ENCODE peak calls at places on chromosomes 13 and 19, in six cellular contexts. J is tibial nerve, Y is prostate gland, F is stomach, D is right lobe of liver, T is sigmoid colon. P is an unnamed sample. For H3K4me1 and H3K27me3, the result is how much of the 10 kb centered on the place peaks cover.

GRCh38 chr19:53824134-53824611 is at the start of gene NLRP12:
- DNase-seq in J (no peak), Y (no peak), F (no peak), D (peak), T (no peak), P (peak)

GRCh38 chr19:13020002-13020414 is 24.7 kb downstream of the NFIX start:
- DNase-seq in J (no peak), Y (no peak), F (no peak), D (no peak), T (no peak), P (no peak)

GRCh38 chr13:93496985-93497673 is 270.5 kb downstream of the GPC6 start:
- DNase-seq in J (no peak), Y (no peak), F (no peak), D (no peak), T (no peak), P (no peak)

GRCh38 chr13:111344471-111345191 is 24.2 kb downstream of the TEX29 start:
- DNase-seq in J (no peak), Y (peak), F (peak), D (no peak), T (no peak), P (no peak)

GRCh38 chr13:32639502-32640105 is 53.4 kb downstream of the PDS5B start:
- DNase-seq in J (peak), Y (peak), F (peak), D (peak), T (peak), P (peak)

GRCh38 chr13:98174995-98175394 is 2.1 kb downstream of the RNF113B start:
- DNase-seq in J (no peak), Y (no peak), F (no peak), D (no peak), T (no peak), P (no peak)

GRCh38 chr19:16076958-16077611 is 790 bp downstream of the TPM4 start:
- DNase-seq in J (peak), Y (no peak), F (peak), D (peak), T (peak), P (peak)

GRCh38 chr19:50384685-50385535 is 763 bp downstream of the POLD1 start:
- DNase-seq in J (no peak), Y (no peak), F (no peak), D (no peak), T (no peak), P (no peak)

GRCh38 chr19:35017507-35017906 is 12.8 kb upstream of the SCN1B start:
- DNase-seq in J (no peak), Y (no peak), F (no peak), D (no peak), T (peak), P (no peak)

GRCh38 chr19:6847828-6848200 is 39.6 kb upstream of the ADGRE1 start:
- DNase-seq in J (no peak), Y (no peak), F (no peak), D (no peak), T (no peak), P (no peak)

GRCh38 chr13:59086147-59086546 is 1077.6 kb downstream of the DIAPH3 start:
- DNase-seq in J (no peak), Y (no peak), F (no peak), D (no peak), T (no peak), P (no peak)

GRCh38 chr19:1673645-1674292 is 21.4 kb upstream of the TCF3 start:
- DNase-seq in J (no peak), Y (no peak), F (no peak), D (peak), T (no peak), P (no peak)

GRCh38 chr19:42985588-42985987 is 40.7 kb downstream of the PSG11 start:
- DNase-seq in J (no peak), Y (no peak), F (no peak), D (no peak), T (no peak), P (no peak)

GRCh38 chr13:42049454-42049780 is 969 bp downstream of the DGKH start:
- DNase-seq in J (no peak), Y (no peak), F (no peak), D (no peak), T (no peak), P (no peak)

GRCh38 chr19:33194527-33194883 is 375 bp downstream of the LRP3 start:
- DNase-seq in J (no peak), Y (no peak), F (no peak), D (no peak), T (no peak), P (peak)

GRCh38 chr13:91406619-91407018 is 8.2 kb downstream of the GPC5 start:
- DNase-seq in J (no peak), Y (no peak), F (no peak), D (no peak), T (no peak), P (no peak)

DNA sequence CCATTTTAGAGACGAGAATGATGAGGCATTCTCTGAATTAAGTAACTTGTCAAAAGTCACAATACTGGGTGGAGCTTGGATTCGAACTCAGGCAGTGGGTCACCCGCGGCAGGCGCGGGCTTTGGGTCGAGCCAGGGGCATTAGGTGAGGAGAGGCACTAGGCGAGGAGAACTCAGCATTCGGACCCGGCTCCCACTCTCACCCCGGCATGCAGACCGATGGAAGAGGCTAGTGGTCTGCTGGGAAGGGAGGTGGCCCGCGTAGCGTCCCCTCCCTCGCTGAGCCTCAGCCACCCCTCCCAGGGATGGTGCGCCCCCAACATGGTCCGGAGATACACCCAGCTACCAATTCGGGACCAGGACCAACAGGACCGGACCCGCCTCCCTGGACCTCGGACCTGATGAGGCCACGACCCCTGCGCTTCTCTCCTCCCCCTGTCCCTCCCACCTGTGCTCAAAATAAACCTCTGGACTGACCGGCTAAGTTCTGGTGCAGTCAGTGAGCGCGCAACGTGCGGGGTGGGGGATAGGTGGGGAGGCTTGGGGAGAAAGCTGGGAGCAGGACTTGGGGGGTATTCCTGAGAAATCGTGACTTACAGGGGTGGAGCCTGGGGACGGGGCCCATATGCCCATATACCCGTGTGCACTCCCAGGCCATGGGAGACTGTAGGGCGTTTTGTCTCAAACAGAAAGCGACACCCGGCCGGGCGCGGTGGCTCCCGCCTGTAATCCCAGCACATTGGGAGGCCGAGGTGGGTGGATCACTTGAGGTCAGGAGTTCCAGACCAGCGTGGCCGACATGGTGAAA is 1.3 kb upstream of the SNAPC2 start:
- DNase-seq in J (no peak), Y (no peak), F (no peak), D (peak), T (no peak), P (no peak)
- TF ChIP-seq POLR2A in J (no peak), Y (no peak), F (no peak), D (peak), T (no peak), P (no peak)

DNA sequence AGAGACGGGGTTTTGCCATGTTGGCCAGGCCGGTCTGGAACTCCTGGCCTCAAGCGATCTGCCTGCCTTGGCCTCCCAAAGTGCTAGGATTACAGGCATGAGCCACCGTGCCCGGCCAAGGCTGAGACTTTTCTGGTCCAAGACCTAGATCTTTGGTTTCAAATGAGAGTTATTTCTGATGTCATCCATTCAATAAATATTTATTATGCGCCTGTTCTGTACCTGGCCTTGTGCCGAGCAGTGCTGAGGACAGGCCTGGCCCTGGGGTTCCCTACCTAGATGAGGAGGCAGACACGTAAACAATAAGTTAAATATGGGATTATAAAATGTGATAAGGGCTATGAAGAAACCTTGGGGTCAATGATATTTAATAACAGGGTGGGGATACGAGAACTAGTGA is 4.5 kb downstream of the RELB start:
- DNase-seq in J (no peak), Y (no peak), F (peak), D (no peak), T (no peak), P (no peak)
- H3K4me1 ChIP-seq in J (under half), Y (under half), F (under half), D (under half), T (under half), P (under half)

GRCh38 chr19:44822670-44823372 is 13.9 kb downstream of the BCAM start:
- DNase-seq in J (no peak), Y (no peak), F (no peak), D (no peak), T (no peak), P (peak)

GRCh38 chr19:44819246-44819832 is 10.4 kb downstream of the BCAM start:
- DNase-seq in J (no peak), Y (no peak), F (no peak), D (no peak), T (no peak), P (no peak)

GRCh38 chr19:44823373-44823698 is 14.4 kb downstream of the BCAM start:
- DNase-seq in J (no peak), Y (no peak), F (no peak), D (no peak), T (no peak), P (no peak)

GRCh38 chr19:44822177-44822576 is 13.3 kb downstream of the BCAM start:
- DNase-seq in J (no peak), Y (no peak), F (no peak), D (no peak), T (no peak), P (no peak)

GRCh38 chr19:44820648-44821609 is 12.0 kb downstream of the BCAM start:
- DNase-seq in J (no peak), Y (no peak), F (no peak), D (peak), T (no peak), P (peak)
- H3K27me3 ChIP-seq in J (under half), Y (under half), F (under half), D (under half), T (under half), P (under half)

DNA sequence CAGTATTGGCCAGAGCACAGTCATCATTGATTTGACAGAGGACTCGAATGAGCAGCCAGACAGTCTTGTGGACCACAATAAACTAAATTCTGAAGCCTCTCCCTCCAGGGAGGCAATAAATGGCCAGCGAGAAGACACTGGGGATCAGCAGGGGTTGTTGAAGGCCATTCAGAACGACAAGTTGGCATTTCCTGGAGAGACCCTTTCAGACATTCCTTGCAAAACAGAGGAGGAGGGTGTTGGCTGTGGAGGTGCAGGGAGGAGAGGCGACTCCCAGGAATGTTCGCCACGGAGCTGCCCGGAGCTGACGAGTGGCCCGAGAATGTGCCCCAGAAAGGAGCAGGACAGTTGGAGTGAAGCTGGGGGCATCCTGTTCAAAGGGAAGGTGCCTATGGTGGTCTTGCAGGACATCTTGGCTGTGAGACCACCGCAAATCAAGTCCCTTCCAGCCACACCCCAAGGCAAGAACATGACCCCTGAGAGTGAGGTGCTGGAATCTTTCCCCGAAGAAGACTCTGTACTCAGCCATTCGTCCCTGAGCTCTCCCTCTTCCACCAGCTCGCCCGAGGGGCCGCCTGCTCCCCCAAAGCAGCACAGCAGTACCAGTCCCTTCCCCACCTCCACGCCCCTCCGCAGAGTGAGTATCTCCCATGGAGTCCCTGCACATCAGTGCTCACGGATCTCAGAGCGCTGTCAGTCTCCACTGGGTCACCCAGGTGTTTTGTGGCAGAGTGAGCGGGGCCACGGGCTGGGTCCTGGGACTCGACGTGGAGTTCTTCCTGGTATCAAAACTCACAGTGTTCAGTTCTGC is 6.9 kb downstream of the CHAF1A start:
- DNase-seq in J (no peak), Y (no peak), F (no peak), D (no peak), T (no peak), P (peak)
- TF ChIP-seq POLR2A in J (no peak), Y (no peak), F (no peak), D (no peak), T (no peak), P (no peak)

P was measured in heart left ventricle.